ENCODE peak calls at places on chromosomes 11 and 22, in seven cellular contexts. Y is dorsolateral prefrontal cortex; U is HCT116; C is adrenal gland; N is IMR-90; B is RWPE1; O is CD8-positive, alpha-beta T cell. R is an unnamed sample.

GRCh38 chr11:56750190-56750589 is 1.7 kb upstream of the OR9G4 start:
- DNase-seq in C (no peak), B (no peak), O (no peak), Y (no peak), N (no peak), U (no peak), R (no peak)

GRCh38 chr11:61601512-61601911 is 20.6 kb upstream of the SYT7 start:
- DNase-seq in B (no peak), O (no peak), Y (no peak), C (no peak), N (no peak), U (no peak), R (no peak)

GRCh38 chr22:20995329-20996030 is 6.4 kb downstream of the THAP7 start:
- DNase-seq in B (no peak), N (no peak), U (no peak), Y (no peak), O (no peak), C (no peak), R (no peak)

GRCh38 chr11:117073539-117073938 is 24.7 kb downstream of the SIK3 start:
- DNase-seq in B (no peak), C (no peak), U (no peak), Y (no peak), O (no peak), N (no peak), R (no peak)

GRCh38 chr11:71197096-71197495 is 55.3 kb downstream of the SHANK2 start:
- DNase-seq in C (no peak), Y (no peak), U (no peak), O (no peak), N (no peak), B (no peak), R (no peak)

GRCh38 chr11:2269601-2270321 is 627 bp downstream of the ASCL2 start:
- DNase-seq in U (no peak), N (peak), B (peak), C (no peak), O (no peak), Y (peak), R (peak)

GRCh38 chr22:42581762-42582716 is 28.3 kb downstream of the SERHL2 start:
- DNase-seq in O (peak), Y (peak), B (peak), C (peak), N (peak), U (peak), R (no peak)

GRCh38 chr22:37564111-37564711 is 3.9 kb downstream of the CDC42EP1 start:
- DNase-seq in B (no peak), U (no peak), N (peak), C (no peak), O (no peak), Y (no peak), R (no peak)

GRCh38 chr11:16148301-16148787 is 208.0 kb downstream of the SOX6 start:
- DNase-seq in N (no peak), B (no peak), Y (no peak), O (no peak), U (no peak), C (no peak), R (no peak)

GRCh38 chr22:22554324-22555284 is 4.5 kb downstream of the PRAME start:
- DNase-seq in Y (no peak), N (no peak), O (no peak), C (peak), B (no peak), U (no peak), R (no peak)

GRCh38 chr22:22555596-22555995 is 3.5 kb downstream of the PRAME start:
- DNase-seq in C (no peak), O (no peak), N (no peak), U (no peak), Y (no peak), B (no peak), R (no peak)

GRCh38 chr22:22552630-22553029 is 6.4 kb downstream of the PRAME start:
- DNase-seq in O (no peak), C (no peak), B (no peak), N (no peak), U (no peak), Y (no peak), R (no peak)

GRCh38 chr22:22553141-22553540 is 5.9 kb downstream of the PRAME start:
- DNase-seq in U (no peak), Y (no peak), N (no peak), B (no peak), C (no peak), O (no peak), R (no peak)

GRCh38 chr22:22553735-22554134 is 5.3 kb downstream of the PRAME start:
- DNase-seq in Y (no peak), N (no peak), C (no peak), O (no peak), U (no peak), B (no peak), R (no peak)
- H3K27ac ChIP-seq in Y (no peak), N (no peak), C (no peak), O (no peak), U (no peak), B (no peak), R (no peak)

GRCh38 chr11:111779118-111779517 is 12.9 kb upstream of the PPP2R1B start:
- DNase-seq in Y (no peak), C (no peak), U (no peak), O (no peak), N (no peak), B (no peak), R (no peak)
- H3K27ac ChIP-seq in Y (no peak), C (no peak), U (no peak), O (no peak), N (no peak), B (no peak), R (no peak)

DNA sequence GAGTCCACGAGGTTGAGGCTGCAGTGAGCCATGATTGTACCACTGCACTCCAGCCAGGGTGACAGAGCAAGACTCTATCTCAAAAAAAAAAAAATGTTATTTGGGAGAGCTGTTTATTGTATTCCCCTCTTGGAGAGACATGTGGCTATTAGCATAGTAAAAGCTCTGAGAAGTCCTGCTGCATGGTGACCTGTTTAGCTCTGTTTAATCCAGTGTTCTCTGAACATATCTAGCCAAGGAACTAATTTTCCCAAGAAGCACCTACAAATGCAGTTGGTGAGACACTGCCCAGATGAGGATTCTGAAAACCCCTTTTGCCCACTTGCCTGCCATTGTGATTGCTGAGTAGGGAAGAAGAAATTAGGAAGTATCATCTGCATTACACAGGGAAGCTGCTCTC is 15.6 kb downstream of the TIMP3 start:
- DNase-seq in O (no peak), U (no peak), N (no peak), C (no peak), B (no peak), Y (no peak), R (no peak)
- H3K27ac ChIP-seq in O (no peak), U (no peak), N (no peak), C (no peak), B (no peak), Y (no peak), R (no peak)

GRCh38 chr22:36439481-36440271 is 41.8 kb downstream of the TXN2 start:
- DNase-seq in O (no peak), N (peak), B (peak), Y (no peak), U (no peak), C (peak), R (no peak)
- H3K27ac ChIP-seq in O (no peak), N (peak), B (peak), Y (no peak), U (no peak), C (no peak), R (no peak)

GRCh38 chr22:19461506-19461905 is 14.0 kb upstream of the C22orf39 start:
- DNase-seq in O (no peak), N (no peak), Y (no peak), B (no peak), U (no peak), C (no peak), R (no peak)

GRCh38 chr22:19464546-19464945 is 14.4 kb downstream of the UFD1 start:
- DNase-seq in C (no peak), U (no peak), B (no peak), N (no peak), O (no peak), Y (no peak), R (no peak)

GRCh38 chr22:19463008-19463407 is 15.5 kb upstream of the C22orf39 start:
- DNase-seq in U (no peak), O (no peak), N (no peak), Y (no peak), C (no peak), B (no peak), R (no peak)

GRCh38 chr22:19464975-19465374 is 14.0 kb downstream of the UFD1 start:
- DNase-seq in U (no peak), O (no peak), Y (no peak), B (no peak), C (no peak), N (no peak), R (no peak)

DNA sequence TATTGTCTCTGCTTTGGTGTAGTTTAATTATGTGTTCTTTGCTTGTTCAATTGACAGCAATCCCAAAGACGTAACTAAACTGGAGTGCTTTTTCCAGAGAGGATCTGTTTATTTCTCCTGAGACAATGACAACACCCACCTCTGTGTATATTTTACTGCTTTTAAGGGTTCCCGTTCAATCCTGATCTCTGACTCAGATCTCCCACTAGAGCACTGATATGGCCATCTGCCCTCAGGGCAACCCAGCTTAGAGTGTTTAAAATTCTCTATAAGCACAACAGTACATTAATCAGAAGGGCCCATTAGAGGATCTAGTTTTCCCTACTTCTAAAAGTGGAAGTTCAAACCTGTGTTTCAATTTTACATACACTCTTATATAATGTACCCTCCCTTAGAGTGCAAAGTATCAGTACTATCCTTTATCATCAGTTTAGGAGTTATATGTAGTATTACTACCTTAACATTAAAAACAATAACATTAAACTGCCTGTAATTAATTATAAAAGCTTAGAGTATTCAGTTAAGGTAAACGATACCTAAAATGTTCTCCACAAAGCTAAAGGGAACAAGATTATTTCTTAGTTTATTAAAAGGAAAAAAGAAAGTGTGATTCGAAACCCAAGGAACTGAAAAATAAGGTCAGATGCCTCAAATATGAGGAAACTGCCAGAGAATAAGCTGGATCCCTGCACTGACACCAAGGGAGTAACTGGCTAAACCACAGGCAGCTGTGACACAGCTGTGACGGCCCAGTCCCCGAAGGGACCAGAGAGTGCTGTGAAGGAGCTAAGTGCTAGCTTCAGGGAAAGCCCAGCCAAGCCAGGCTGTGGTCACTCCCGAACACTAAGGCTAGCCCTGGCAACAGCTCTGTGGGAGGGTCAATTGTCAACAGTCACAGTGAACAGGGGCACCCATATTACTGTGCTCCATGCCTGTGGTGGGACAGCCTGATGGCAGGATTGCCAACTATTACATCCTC is 15.2 kb downstream of the UFD1 start:
- DNase-seq in U (no peak), O (no peak), N (peak), B (no peak), Y (no peak), C (no peak), R (no peak)
- H3K27ac ChIP-seq in U (no peak), O (no peak), N (peak), B (no peak), Y (no peak), C (no peak), R (no peak)